ENCODE peak calls at places on chromosomes 6 and 20, in eight cellular contexts. O is lower lobe of right lung, D is fibroblast of pulmonary artery, Q is psoas muscle, C is endodermal cell, P is fibroblast of mammary gland, L is spleen, Y is IMR-90. B is an unnamed sample.

GRCh38 chr20:11379257-11380011 is 538.3 kb upstream of the BTBD3 start:
- DNase-seq in O (no peak), D (no peak), Q (peak; percentile 9), C (peak; percentile 93), P (no peak), L (peak; percentile 75), Y (no peak), B (no peak)

GRCh38 chr6:112665815-112666214 is 318.7 kb downstream of the RFPL4B start:
- DNase-seq in O (no peak), D (peak; percentile 22), Q (no peak), C (no peak), P (peak; percentile 75), L (no peak), Y (peak; percentile 77), B (no peak)

GRCh38 chr20:17735959-17736621 is 36.3 kb downstream of the BANF2 start:
- DNase-seq in O (no peak), D (no peak), Q (no peak), C (no peak), P (peak; percentile 38), L (no peak), Y (peak; percentile 26), B (no peak)

GRCh38 chr6:158703840-158704822 is 54.3 kb downstream of the SYTL3 start:
- DNase-seq in O (peak; percentile 89), D (peak; percentile 64), Q (peak; percentile 86), C (peak; percentile 95), P (peak; percentile 42), L (peak; percentile 96), Y (peak; percentile 28), B (peak; percentile 65)

GRCh38 chr6:126335210-126335609 is 4.7 kb upstream of the CENPW start:
- DNase-seq in O (no peak), D (no peak), Q (no peak), C (no peak), P (no peak), L (no peak), Y (no peak), B (no peak)

GRCh38 chr20:137668-138131 is 4.7 kb upstream of the DEFB126 start:
- DNase-seq in O (no peak), D (no peak), Q (no peak), C (no peak), P (peak; percentile 6), L (no peak), Y (no peak), B (no peak)

GRCh38 chr20:33558348-33559144 is 68.7 kb downstream of the CBFA2T2 start:
- DNase-seq in O (no peak), D (no peak), Q (no peak), C (no peak), P (no peak), L (no peak), Y (no peak), B (no peak)

GRCh38 chr20:63112491-63113219 is 103.3 kb downstream of the YTHDF1 start:
- DNase-seq in O (peak; percentile 10), D (no peak), Q (no peak), C (no peak), P (no peak), L (peak; percentile 43), Y (no peak), B (no peak)

GRCh38 chr6:31922942-31923341 is 4.6 kb upstream of the C2 start:
- DNase-seq in O (no peak), D (peak; percentile 29), Q (no peak), C (peak; percentile 80), P (peak; percentile 29), L (peak; percentile 28), Y (no peak), B (peak; percentile 40)

GRCh38 chr6:170178561-170179477 is 112.1 kb downstream of the DLL1 start:
- DNase-seq in O (peak; percentile 59), D (peak; percentile 92), Q (peak; percentile 49), C (peak; percentile 41), P (peak; percentile 85), L (peak; percentile 74), Y (peak; percentile 21), B (peak; percentile 97)

GRCh38 chr6:56959094-56959493 is 4.2 kb downstream of the BEND6 start:
- DNase-seq in O (no peak), D (no peak), Q (no peak), C (no peak), P (peak; percentile 59), L (no peak), Y (peak; percentile 28), B (no peak)

GRCh38 chr20:59821788-59822187 is 111.6 kb downstream of the SYCP2 start:
- DNase-seq in O (no peak), D (no peak), Q (no peak), C (peak; percentile 17), P (no peak), L (no peak), Y (no peak), B (no peak)

GRCh38 chr6:170117111-170117972 is 173.5 kb downstream of the DLL1 start:
- DNase-seq in O (no peak), D (no peak), Q (no peak), C (peak; percentile 36), P (no peak), L (peak; percentile 76), Y (no peak), B (no peak)

GRCh38 chr20:47479093-47479492 is 22.6 kb upstream of the NCOA3 start:
- DNase-seq in O (no peak), D (no peak), Q (no peak), C (no peak), P (no peak), L (no peak), Y (no peak), B (no peak)

GRCh38 chr20:49666906-49667305 is 46.8 kb downstream of the B4GALT5 start:
- DNase-seq in O (no peak), D (no peak), Q (no peak), C (no peak), P (no peak), L (no peak), Y (no peak), B (no peak)

GRCh38 chr20:7161690-7162089 is 394.2 kb downstream of the BMP2 start:
- DNase-seq in O (no peak), D (peak; percentile 45), Q (no peak), C (peak; percentile 57), P (no peak), L (no peak), Y (no peak), B (peak; percentile 45)

GRCh38 chr6:35497571-35498406 is 910 bp upstream of the TEAD3 start:
- DNase-seq in O (peak; percentile 77), D (peak; percentile 86), Q (peak; percentile 79), C (peak; percentile 86), P (peak; percentile 85), L (peak; percentile 86), Y (peak; percentile 75), B (peak; percentile 55)

GRCh38 chr6:14254505-14254904 is 136.9 kb downstream of the CD83 start:
- DNase-seq in O (no peak), D (no peak), Q (no peak), C (no peak), P (no peak), L (no peak), Y (no peak), B (no peak)

GRCh38 chr6:28988536-28989415 is 16.3 kb downstream of the ZNF311 start:
- DNase-seq in O (peak; percentile 79), D (peak; percentile 73), Q (peak; percentile 43), C (peak; percentile 98), P (peak; percentile 83), L (peak; percentile 87), Y (peak; percentile 61), B (no peak)

GRCh38 chr6:141932685-141933084 is 200.0 kb upstream of the GJE1 start:
- DNase-seq in O (no peak), D (no peak), Q (no peak), C (no peak), P (no peak), L (no peak), Y (no peak), B (no peak)

GRCh38 chr6:134175532-134176282 is 123.3 kb upstream of the SLC2A12 start:
- DNase-seq in O (peak; percentile 87), D (peak; percentile 91), Q (peak; percentile 82), C (peak; percentile 88), P (peak; percentile 85), L (peak; percentile 94), Y (peak; percentile 78), B (peak; percentile 79)

GRCh38 chr6:52509281-52510212 is 67.3 kb downstream of the TRAM2 start:
- DNase-seq in O (no peak), D (no peak), Q (no peak), C (no peak), P (peak; percentile 68), L (no peak), Y (no peak), B (no peak)

DNA sequence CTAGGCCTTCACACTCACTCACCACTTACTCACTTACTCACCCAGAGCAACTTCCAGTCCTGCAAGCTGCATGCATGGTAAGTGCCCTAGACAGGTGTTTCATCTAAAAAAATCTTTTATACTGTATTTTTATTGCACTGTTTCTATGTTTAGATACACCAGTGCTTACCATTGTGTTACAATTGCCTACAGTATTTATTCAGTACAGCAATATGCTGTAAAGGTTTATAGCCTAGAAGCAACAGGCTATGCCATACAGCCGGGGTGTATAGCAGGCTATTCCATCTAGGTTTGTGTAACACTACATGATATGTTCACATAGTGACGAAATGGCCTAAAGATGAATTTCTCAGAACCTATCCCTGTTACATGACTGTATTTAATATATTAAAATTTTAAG is 37.1 kb upstream of the KCNK5 start:
- DNase-seq in O (no peak), D (no peak), Q (no peak), C (no peak), P (no peak), L (no peak), Y (no peak), B (no peak)
- TF ChIP-seq CTCF in O (no peak), D (no peak), Q (no peak), C (no peak), P (no peak), L (no peak), Y (no peak), B (no peak)

GRCh38 chr6:148700047-148700712 is 46.6 kb upstream of the UST start:
- DNase-seq in O (no peak), D (peak; percentile 78), Q (no peak), C (no peak), P (peak; percentile 58), L (no peak), Y (peak; percentile 41), B (peak; percentile 39)
- TF ChIP-seq CTCF in O (no peak), D (no peak), Q (peak; percentile 15), C (no peak), P (no peak), L (no peak), Y (no peak), B (no peak)

GRCh38 chr6:2505624-2506023 is 245.1 kb downstream of the MYLK4 start:
- DNase-seq in O (no peak), D (no peak), Q (no peak), C (peak; percentile 91), P (peak; percentile 33), L (no peak), Y (no peak), B (no peak)
- TF ChIP-seq CTCF in O (no peak), D (peak; percentile 39), Q (no peak), C (peak; percentile 86), P (peak; percentile 46), L (no peak), Y (peak; percentile 17), B (no peak)

DNA sequence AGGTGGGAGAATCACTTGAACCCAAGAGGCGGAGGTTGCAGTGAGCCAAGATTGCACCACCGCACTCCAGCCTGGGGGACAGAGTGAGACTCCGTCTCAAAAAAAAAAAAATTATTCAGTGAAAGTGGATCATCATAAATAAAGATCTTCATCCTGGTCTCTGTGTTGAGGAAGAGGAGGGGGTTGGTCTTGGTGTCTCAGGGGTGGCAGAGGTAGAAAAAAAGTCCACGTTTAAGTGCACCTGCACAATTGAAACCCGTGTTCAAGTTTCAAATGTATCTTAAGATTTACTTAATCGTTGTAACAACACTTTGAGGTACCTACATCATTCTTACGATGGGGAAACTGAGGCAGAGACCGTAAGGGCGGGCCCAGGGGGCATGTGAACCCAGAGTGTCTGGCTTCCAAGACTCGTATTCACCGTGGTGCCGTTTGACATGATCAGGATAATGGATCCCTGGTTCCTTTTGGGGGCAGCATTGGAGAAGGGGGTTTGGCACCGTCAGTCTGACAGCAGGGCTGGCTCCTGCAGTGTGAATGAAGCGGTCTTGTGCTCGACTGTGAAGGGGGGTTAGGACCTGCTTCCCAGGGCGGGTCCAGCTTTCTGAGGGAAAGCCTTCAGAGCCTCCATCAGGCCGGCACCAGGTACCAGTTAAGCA is 32.9 kb upstream of the ID1 start:
- DNase-seq in O (no peak), D (no peak), Q (no peak), C (no peak), P (no peak), L (no peak), Y (no peak), B (no peak)
- TF ChIP-seq CTCF in O (no peak), D (no peak), Q (no peak), C (no peak), P (no peak), L (no peak), Y (no peak), B (no peak)

B was measured in MCF 10A.